ENCODE peak calls at places on chromosomes 3 and 15, in nine cellular contexts. Y is mucosa of descending colon, H is right lobe of liver, X is foreskin fibroblast, S is A549, B is GM12864, M is fibroblast of villous mesenchyme, T is prostate gland, R is IMR-90. N is an unnamed sample.

GRCh38 chr3:50089603-50089945 is 855 bp downstream of the RBM5 start:
- DNase-seq in X (no peak), T (no peak), B (no peak), S (peak; percentile 15), H (peak; percentile 25), Y (peak; percentile 31), M (peak; percentile 38), R (peak; percentile 21), N (no peak)

GRCh38 chr3:114112696-114113095 is 56.2 kb downstream of the QTRT2 start:
- DNase-seq in B (no peak), H (no peak), R (no peak), M (no peak), S (no peak), X (no peak), Y (no peak), T (no peak), N (no peak)

GRCh38 chr15:63565784-63566183 is 31.4 kb upstream of the FBXL22 start:
- DNase-seq in X (no peak), M (no peak), H (no peak), S (no peak), B (no peak), R (no peak), Y (no peak), T (no peak), N (no peak)

GRCh38 chr3:45333549-45333948 is 54.8 kb upstream of the LARS2 start:
- DNase-seq in M (no peak), B (no peak), Y (no peak), T (no peak), S (no peak), X (no peak), R (peak; percentile 20), H (no peak), N (no peak)

GRCh38 chr3:37293646-37294045 is 119.3 kb upstream of the LRRFIP2 start:
- DNase-seq in B (no peak), T (no peak), S (no peak), H (no peak), M (no peak), X (no peak), R (no peak), Y (no peak), N (no peak)

GRCh38 chr3:111244760-111245159 is 173.1 kb downstream of the NECTIN3 start:
- DNase-seq in Y (no peak), B (no peak), M (no peak), T (no peak), H (no peak), S (no peak), X (peak; percentile 57), R (peak; percentile 24), N (no peak)

GRCh38 chr3:75332784-75333183 is 331.3 kb upstream of the FRG2C start:
- DNase-seq in M (no peak), Y (peak; percentile 17), T (no peak), X (peak; percentile 10), B (no peak), H (no peak), S (no peak), R (peak; percentile 78), N (no peak)

GRCh38 chr3:129892857-129893615 is 475 bp downstream of the TMCC1 start:
- DNase-seq in T (peak; percentile 12), M (no peak), B (no peak), R (no peak), Y (peak; percentile 38), X (no peak), S (peak; percentile 22), H (peak; percentile 81), N (peak; percentile 62)

GRCh38 chr15:40439461-40440299 is 1.1 kb upstream of the BAHD1 start:
- DNase-seq in S (no peak), X (peak; percentile 38), M (no peak), T (no peak), H (no peak), Y (peak; percentile 54), R (peak; percentile 26), B (no peak), N (no peak)

GRCh38 chr3:139642981-139643380 is 34.8 kb downstream of the NMNAT3 start:
- DNase-seq in H (no peak), Y (no peak), R (no peak), T (no peak), B (no peak), S (no peak), X (no peak), M (no peak), N (no peak)

GRCh38 chr3:72114773-72115172 is 329.8 kb upstream of the PROK2 start:
- DNase-seq in R (no peak), T (peak; percentile 15), Y (no peak), B (no peak), H (no peak), M (no peak), S (no peak), X (no peak), N (no peak)

GRCh38 chr3:8767667-8768363 is 1.6 kb downstream of the OXTR start:
- DNase-seq in B (no peak), Y (peak; percentile 52), R (no peak), H (peak; percentile 34), S (no peak), T (peak; percentile 47), X (no peak), M (no peak), N (no peak)
- H3K4me3 ChIP-seq in B (peak overlapping the region; percentile 58), Y (no peak overlapping the region), R (peak overlapping the region; percentile 82), H (no peak overlapping the region), S (no peak overlapping the region), T (peak overlapping the region; percentile 6), X (peak overlapping the region; percentile 74), M (peak overlapping the region; percentile 71), N (no peak overlapping the region)

GRCh38 chr15:38702178-38702912 is 137.7 kb upstream of the RASGRP1 start:
- DNase-seq in X (no peak), Y (peak; percentile 95), R (no peak), T (peak; percentile 35), S (no peak), B (no peak), H (peak; percentile 34), M (no peak), N (peak; percentile 30)

GRCh38 chr15:38701134-38701533 is 136.5 kb upstream of the RASGRP1 start:
- DNase-seq in X (no peak), M (no peak), R (peak; percentile 26), Y (no peak), S (no peak), B (no peak), H (no peak), T (no peak), N (no peak)

GRCh38 chr15:38696790-38697495 is 132.3 kb upstream of the RASGRP1 start:
- DNase-seq in T (no peak), R (no peak), M (peak; percentile 64), X (no peak), H (no peak), Y (no peak), S (no peak), B (no peak), N (no peak)

GRCh38 chr15:38698215-38698614 is 133.6 kb upstream of the RASGRP1 start:
- DNase-seq in B (no peak), T (no peak), M (no peak), X (no peak), H (no peak), R (no peak), Y (no peak), S (no peak), N (no peak)

DNA sequence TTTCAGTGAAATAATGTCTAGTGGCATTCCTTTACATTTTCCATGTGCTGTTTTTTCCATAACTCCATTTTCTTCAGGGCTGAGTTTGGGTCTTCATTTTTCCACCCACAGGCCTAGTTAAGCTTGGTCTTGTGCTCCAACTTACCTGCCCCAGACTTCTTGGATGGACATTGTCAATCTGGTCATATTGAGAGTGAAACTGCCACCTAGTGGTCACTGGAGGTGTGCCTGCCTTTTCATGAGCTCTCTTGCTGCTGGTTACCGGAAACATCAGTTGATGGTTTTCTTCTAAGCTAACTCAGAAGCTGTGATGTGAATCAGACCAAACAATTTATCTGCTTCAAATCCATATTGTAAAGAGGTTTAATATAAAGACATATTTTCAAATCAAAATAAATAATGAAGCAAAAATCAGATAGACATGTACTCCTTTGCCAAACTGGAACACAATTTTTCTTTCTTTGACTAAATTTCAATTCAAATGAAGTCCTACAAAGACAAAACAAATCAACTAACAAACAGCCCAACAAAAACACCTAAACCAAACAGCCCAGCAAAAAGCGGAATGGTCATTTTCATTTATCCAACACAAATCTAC is 135.1 kb upstream of the RASGRP1 start:
- DNase-seq in H (peak; percentile 31), S (peak; percentile 50), Y (peak; percentile 92), X (peak; percentile 29), T (peak; percentile 58), R (peak; percentile 65), M (peak; percentile 59), B (peak; percentile 59), N (peak; percentile 48)
- H3K4me3 ChIP-seq in H (no peak overlapping the region), S (no peak overlapping the region), Y (no peak overlapping the region), X (no peak overlapping the region), T (no peak overlapping the region), R (no peak overlapping the region), M (no peak overlapping the region), B (no peak overlapping the region), N (no peak overlapping the region)

GRCh38 chr3:122353901-122354401 is 28.9 kb downstream of the CSTA start:
- DNase-seq in B (no peak), H (no peak), T (no peak), R (no peak), X (no peak), Y (no peak), S (no peak), M (no peak), N (no peak)

GRCh38 chr3:122350814-122351418 is 25.9 kb downstream of the CSTA start:
- DNase-seq in H (no peak), X (peak; percentile 63), R (peak; percentile 87), T (no peak), B (no peak), Y (peak; percentile 42), S (no peak), M (peak; percentile 12), N (no peak)

GRCh38 chr3:122353215-122353614 is 28.2 kb downstream of the CSTA start:
- DNase-seq in M (no peak), Y (no peak), H (peak; percentile 76), B (no peak), X (no peak), T (no peak), S (no peak), R (no peak), N (no peak)

GRCh38 chr3:122351612-122352011 is 26.6 kb downstream of the CSTA start:
- DNase-seq in M (no peak), S (no peak), T (no peak), Y (no peak), R (no peak), H (no peak), X (no peak), B (no peak), N (no peak)

DNA sequence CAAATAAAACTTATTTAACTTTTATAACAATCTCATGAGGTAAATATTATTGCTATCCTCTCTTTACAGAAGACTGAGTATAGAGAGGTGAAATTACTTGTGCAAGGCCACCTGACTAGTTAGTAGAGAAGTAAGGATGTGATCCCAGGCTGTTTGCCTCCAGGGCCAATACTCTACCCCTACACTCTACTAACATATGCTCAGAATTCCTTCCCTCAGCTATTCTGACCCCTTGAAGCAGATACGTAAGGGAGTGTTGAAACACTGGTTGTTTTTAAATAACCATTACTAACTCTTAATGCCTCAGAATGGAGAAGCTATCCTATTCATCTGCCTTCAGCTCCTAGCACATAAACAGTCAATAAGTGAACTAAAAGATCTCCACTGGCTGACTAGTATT is 24.1 kb downstream of the CSTA start:
- DNase-seq in M (peak; percentile 40), Y (no peak), S (no peak), T (no peak), X (no peak), H (no peak), B (no peak), R (peak; percentile 1), N (no peak)
- H3K4me3 ChIP-seq in M (no peak overlapping the region), Y (no peak overlapping the region), S (no peak overlapping the region), T (no peak overlapping the region), X (no peak overlapping the region), H (no peak overlapping the region), B (no peak overlapping the region), R (no peak overlapping the region), N (no peak overlapping the region)

GRCh38 chr15:90268415-90268814 is 2.9 kb downstream of the NGRN start:
- DNase-seq in M (no peak), S (no peak), B (no peak), Y (no peak), H (no peak), T (no peak), X (no peak), R (no peak), N (no peak)
- H3K4me3 ChIP-seq in M (no peak overlapping the region), S (no peak overlapping the region), B (no peak overlapping the region), Y (no peak overlapping the region), H (no peak overlapping the region), T (no peak overlapping the region), X (peak overlapping the region; percentile 33), R (no peak overlapping the region), N (no peak overlapping the region)

N was measured in lung.